ENCODE peak calls at places on chromosome 1, in eight cellular contexts. J is endothelial cell; U is putamen; C is stimulated activated CD4-positive, alpha-beta T cell treated with anti-CD3 and anti-CD28 coated beads, Interleukin-1b, Interleukin-23, amount 100 ng/mL, for 4 hours; G is substantia nigra; P is NCI-H1436; I is activated gamma-delta T cell treated with Interleukin-2 at 50 U/mL for 16 hours; T is GM23248. Q is an unnamed sample.

GRCh38 chr1:159218846-159219636 is 14.4 kb downstream of the ACKR1 start:
- DNase-seq in J (no peak), I (no peak), U (no peak), C (no peak), P (no peak), T (no peak), G (no peak), Q (no peak)

GRCh38 chr1:216580538-216581057 is 142.6 kb downstream of the ESRRG start:
- DNase-seq in P (no peak), G (no peak), U (no peak), T (no peak), C (no peak), J (no peak), I (no peak), Q (no peak)

GRCh38 chr1:54425152-54425584 is 19.0 kb upstream of the SSBP3 start:
- DNase-seq in G (no peak), C (no peak), U (no peak), P (no peak), T (no peak), I (no peak), J (no peak), Q (no peak)

GRCh38 chr1:13482600-13482999 is 31.2 kb downstream of the LRRC38 start:
- DNase-seq in T (no peak), I (no peak), U (no peak), C (no peak), J (no peak), G (no peak), P (no peak), Q (no peak)

GRCh38 chr1:206455681-206456344 is 14.5 kb upstream of the IKBKE start:
- DNase-seq in P (peak; percentile 88), I (no peak), G (no peak), U (no peak), C (no peak), T (no peak), J (no peak), Q (no peak)

GRCh38 chr1:6466023-6466422 is at the start of gene TNFRSF25:
- DNase-seq in T (no peak), P (no peak), I (peak; percentile 45), J (no peak), U (no peak), G (no peak), C (no peak), Q (no peak)

GRCh38 chr1:233081686-233082085 is 131.3 kb downstream of the NTPCR start:
- DNase-seq in J (peak; percentile 13), G (no peak), T (no peak), U (no peak), I (no peak), C (no peak), P (no peak), Q (no peak)

GRCh38 chr1:246428542-246429308 is 78.4 kb downstream of the SMYD3 start:
- DNase-seq in I (no peak), G (no peak), P (no peak), J (no peak), T (peak; percentile 93), C (no peak), U (peak; percentile 9), Q (no peak)

GRCh38 chr1:84724128-84724860 is 34.0 kb upstream of the SSX2IP start:
- DNase-seq in T (no peak), C (peak; percentile 40), I (peak; percentile 42), U (no peak), P (no peak), J (peak; percentile 40), G (no peak), Q (peak; percentile 66)

GRCh38 chr1:60903591-60903990 is 178.8 kb upstream of the NFIA start:
- DNase-seq in T (peak; percentile 64), P (no peak), G (peak; percentile 44), J (no peak), I (no peak), C (no peak), U (peak; percentile 12), Q (no peak)

GRCh38 chr1:62286778-62287224 is 32.4 kb downstream of the KANK4 start:
- DNase-seq in T (peak; percentile 22), I (no peak), P (no peak), J (peak; percentile 55), U (no peak), G (no peak), C (no peak), Q (peak; percentile 34)

GRCh38 chr1:175208773-175209492 is 16.4 kb upstream of the KIAA0040 start:
- DNase-seq in C (no peak), P (no peak), J (no peak), G (no peak), U (no peak), I (peak; percentile 54), T (no peak), Q (no peak)

GRCh38 chr1:6560267-6560666 is 5.2 kb downstream of the TAS1R1 start:
- DNase-seq in P (no peak), J (no peak), G (no peak), T (no peak), C (no peak), I (no peak), U (no peak), Q (no peak)

GRCh38 chr1:96414598-96414997 is 307.0 kb upstream of the PTBP2 start:
- DNase-seq in U (no peak), T (no peak), J (no peak), G (no peak), C (no peak), I (no peak), P (no peak), Q (no peak)

GRCh38 chr1:66275601-66276023 is 258.3 kb upstream of the SGIP1 start:
- DNase-seq in J (no peak), U (peak; percentile 66), I (no peak), C (no peak), P (no peak), T (no peak), G (peak; percentile 79), Q (no peak)

GRCh38 chr1:156811171-156811570 is 5.5 kb downstream of the SH2D2A start:
- DNase-seq in C (no peak), J (no peak), I (no peak), G (no peak), U (no peak), T (no peak), P (no peak), Q (no peak)

GRCh38 chr1:153973478-153973877 is 4.0 kb downstream of the JTB start:
- DNase-seq in P (no peak), C (no peak), I (no peak), U (no peak), T (no peak), J (no peak), G (no peak), Q (no peak)

GRCh38 chr1:204294371-204294770 is 65.4 kb downstream of the PLEKHA6 start:
- DNase-seq in I (no peak), P (no peak), T (peak; percentile 94), J (no peak), G (no peak), C (no peak), U (no peak), Q (peak; percentile 84)

GRCh38 chr1:152533327-152533938 is 19.2 kb downstream of the CRCT1 start:
- DNase-seq in J (peak; percentile 71), G (no peak), T (peak; percentile 66), P (no peak), I (no peak), C (no peak), U (no peak), Q (peak; percentile 48)

GRCh38 chr1:36351222-36351977 is 28.0 kb upstream of the EVA1B start:
- DNase-seq in P (no peak), U (no peak), T (peak; percentile 96), I (no peak), J (no peak), C (no peak), G (no peak), Q (no peak)

GRCh38 chr1:2258122-2258812 is 30.1 kb downstream of the SKI start:
- DNase-seq in C (no peak), I (no peak), T (no peak), P (no peak), J (no peak), G (no peak), U (no peak), Q (no peak)

GRCh38 chr1:36735939-36736730 is 253.4 kb upstream of the CSF3R start:
- DNase-seq in I (no peak), U (peak; percentile 45), P (no peak), T (no peak), C (no peak), G (no peak), J (no peak), Q (no peak)

GRCh38 chr1:109950509-109950908 is 34.1 kb upstream of the AHCYL1 start:
- DNase-seq in P (no peak), U (no peak), J (no peak), G (no peak), I (no peak), C (no peak), T (no peak), Q (no peak)

GRCh38 chr1:163196449-163196787 is 6.3 kb downstream of the RGS5 start:
- DNase-seq in J (no peak), C (no peak), T (no peak), U (no peak), G (no peak), I (no peak), P (no peak), Q (no peak)

GRCh38 chr1:13889495-13889894 is 189.5 kb downstream of the PRDM2 start:
- DNase-seq in C (no peak), P (no peak), I (no peak), J (no peak), G (no peak), U (no peak), T (no peak), Q (no peak)

GRCh38 chr1:99737016-99737415 is 29.4 kb downstream of the FRRS1 start:
- DNase-seq in T (peak; percentile 77), C (no peak), I (no peak), U (peak; percentile 39), P (peak; percentile 22), J (peak; percentile 38), G (peak; percentile 4), Q (peak; percentile 57)

GRCh38 chr1:235941852-235942624 is 75.3 kb upstream of the LYST start:
- DNase-seq in J (no peak), T (peak; percentile 12), P (no peak), U (no peak), I (no peak), G (no peak), C (no peak), Q (no peak)

GRCh38 chr1:182041615-182042014 is 19.9 kb downstream of the ZNF648 start:
- DNase-seq in J (no peak), P (no peak), I (no peak), T (peak; percentile 3), G (no peak), U (no peak), C (no peak), Q (no peak)

GRCh38 chr1:36446261-36446660 is 4.0 kb downstream of the OSCP1 start:
- DNase-seq in J (peak; percentile 50), G (peak; percentile 8), T (no peak), P (peak; percentile 11), I (no peak), U (no peak), C (no peak), Q (no peak)

GRCh38 chr1:156128749-156129682 is 14.5 kb downstream of the LMNA start:
- DNase-seq in J (no peak), I (no peak), P (no peak), G (no peak), U (no peak), C (no peak), T (peak; percentile 81), Q (no peak)

GRCh38 chr1:230127105-230128054 is 60.3 kb downstream of the GALNT2 start:
- DNase-seq in G (no peak), U (peak; percentile 51), P (no peak), I (no peak), T (no peak), J (no peak), C (peak; percentile 39), Q (no peak)

GRCh38 chr1:219542828-219543518 is 69.9 kb downstream of the ZC3H11B start:
- DNase-seq in G (no peak), J (no peak), I (no peak), T (peak; percentile 72), P (no peak), C (no peak), U (no peak), Q (no peak)

GRCh38 chr1:170010443-170010842 is 64.1 kb downstream of the KIFAP3 start:
- DNase-seq in I (peak; percentile 6), T (peak; percentile 79), C (no peak), G (no peak), P (peak; percentile 6), J (peak; percentile 33), U (no peak), Q (peak; percentile 70)